ENCODE peak calls at places on chromosomes 5 and 9, in six cellular contexts. H, G, D, N, K and E are unnamed samples.

GRCh38 chr5:175859916-175860315 is 11.5 kb upstream of the CPLX2 start:
- DNase-seq in G (no peak), K (no peak), H (no peak), N (no peak), D (no peak), E (no peak)

GRCh38 chr9:101562966-101563365 is 29.3 kb downstream of the RNF20 start:
- DNase-seq in G (no peak), N (no peak), D (no peak), K (no peak), H (no peak), E (no peak)

GRCh38 chr5:175246242-175246891 is 197.6 kb downstream of the DRD1 start:
- DNase-seq in G (peak), D (no peak), N (no peak), K (peak), H (peak), E (no peak)

GRCh38 chr9:124339603-124340146 is 75.6 kb downstream of the PSMB7 start:
- DNase-seq in G (no peak), D (no peak), H (no peak), K (no peak), N (peak), E (no peak)

GRCh38 chr9:90841213-90841612 is 39.6 kb downstream of the SYK start:
- DNase-seq in N (no peak), H (no peak), D (no peak), K (no peak), G (no peak), E (no peak)

GRCh38 chr5:128537999-128538248 is at the start of gene FBN2:
- DNase-seq in N (no peak), K (no peak), G (no peak), D (no peak), H (no peak), E (no peak)

GRCh38 chr9:83062653-83063527 is at the start of gene RASEF:
- DNase-seq in N (no peak), G (peak), K (peak), H (peak), D (peak), E (no peak)

GRCh38 chr5:176592573-176592972 is 17.4 kb downstream of the GPRIN1 start:
- DNase-seq in D (no peak), N (no peak), K (no peak), H (no peak), G (no peak), E (no peak)

GRCh38 chr9:4774209-4774608 is 18.5 kb upstream of the RCL1 start:
- DNase-seq in K (no peak), D (no peak), G (peak), H (peak), N (no peak), E (no peak)

GRCh38 chr5:140181002-140181483 is 6.1 kb downstream of the CYSTM1 start:
- DNase-seq in G (no peak), N (no peak), H (no peak), D (no peak), K (no peak), E (no peak)

GRCh38 chr5:107215581-107215980 is 455.2 kb downstream of the EFNA5 start:
- DNase-seq in H (no peak), G (no peak), N (no peak), D (no peak), K (no peak), E (no peak)

GRCh38 chr5:129001831-129002626 is 36.7 kb downstream of the SLC27A6 start:
- DNase-seq in G (no peak), N (no peak), K (no peak), H (no peak), D (no peak), E (no peak)

GRCh38 chr9:100408541-100409175 is 18.3 kb upstream of the MSANTD3 start:
- DNase-seq in K (no peak), H (no peak), D (no peak), N (no peak), G (no peak), E (no peak)

GRCh38 chr9:14321517-14322125 is 7.7 kb upstream of the NFIB start:
- DNase-seq in G (no peak), H (no peak), K (no peak), D (no peak), N (no peak), E (no peak)

GRCh38 chr9:96719538-96720315 is 58.2 kb downstream of the ZNF510 start:
- DNase-seq in D (no peak), K (no peak), G (no peak), H (peak), N (no peak), E (no peak)

GRCh38 chr9:1869843-1870242 is 145.3 kb upstream of the SMARCA2 start:
- DNase-seq in H (peak), K (peak), G (no peak), N (no peak), D (no peak), E (no peak)

GRCh38 chr9:75488082-75488713 is 399.9 kb downstream of the OSTF1 start:
- DNase-seq in N (no peak), D (no peak), G (no peak), K (no peak), H (no peak), E (no peak)

GRCh38 chr9:112819635-112820496 is 69.3 kb downstream of the SNX30 start:
- DNase-seq in D (peak), G (peak), K (peak), H (peak), N (no peak), E (no peak)

GRCh38 chr5:132219289-132219970 is 8.2 kb downstream of the P4HA2 start:
- DNase-seq in G (no peak), H (no peak), D (no peak), K (no peak), N (no peak), E (no peak)

GRCh38 chr5:175684931-175685330 is 27.1 kb downstream of the HRH2 start:
- DNase-seq in G (no peak), N (no peak), D (no peak), H (no peak), K (no peak), E (no peak)

GRCh38 chr5:178785999-178786398 is 55.5 kb upstream of the ZNF354A start:
- DNase-seq in D (no peak), N (no peak), K (peak), G (no peak), H (peak), E (no peak)

GRCh38 chr9:124208571-124208970 is 49.2 kb upstream of the NEK6 start:
- DNase-seq in N (no peak), K (no peak), D (no peak), H (no peak), G (no peak), E (no peak)

GRCh38 chr5:59361454-59361853 is 532.1 kb downstream of the PDE4D start:
- DNase-seq in N (no peak), K (no peak), H (no peak), G (no peak), D (no peak), E (no peak)

GRCh38 chr5:65811004-65811403 is 89.0 kb downstream of the NLN start:
- DNase-seq in K (no peak), N (no peak), H (no peak), D (no peak), G (peak), E (no peak)

GRCh38 chr5:109996246-109996645 is 306.5 kb downstream of the MAN2A1 start:
- DNase-seq in D (no peak), N (no peak), K (no peak), H (no peak), G (peak), E (no peak)

GRCh38 chr9:77751341-77752091 is 103.4 kb upstream of the GNA14 start:
- DNase-seq in N (no peak), D (no peak), K (peak), H (peak), G (peak), E (no peak)

GRCh38 chr5:107878676-107879075 is 207.9 kb upstream of the EFNA5 start:
- DNase-seq in H (no peak), G (no peak), N (no peak), D (no peak), K (no peak), E (no peak)

GRCh38 chr5:78648359-78649219 is at the start of gene LHFPL2:
- DNase-seq in G (peak), D (peak), N (no peak), K (peak), H (peak), E (no peak)

GRCh38 chr5:33441241-33441844 is 578 bp downstream of the TARS1 start:
- DNase-seq in N (no peak), D (no peak), K (peak), H (peak), G (peak), E (no peak)
- H3K27ac ChIP-seq in N (peak), D (peak), K (peak), H (peak), G (peak), E (peak)

GRCh38 chr5:119340597-119341218 is 15.1 kb upstream of the TNFAIP8 start:
- DNase-seq in H (no peak), D (no peak), K (no peak), N (peak), G (no peak), E (no peak)
- H3K27ac ChIP-seq in H (no peak), D (no peak), K (no peak), N (peak), G (no peak), E (peak)

GRCh38 chr9:72509635-72510034 is 11.8 kb upstream of the TMC1 start:
- DNase-seq in G (no peak), N (no peak), K (no peak), D (no peak), H (no peak), E (no peak)
- H3K27ac ChIP-seq in G (no peak), N (no peak), K (peak), D (no peak), H (peak), E (no peak)

GRCh38 chr9:130237763-130238524 is 27.6 kb upstream of the HMCN2 start:
- DNase-seq in G (no peak), H (no peak), K (no peak), D (no peak), N (no peak), E (no peak)
- H3K27ac ChIP-seq in G (no peak), H (no peak), K (no peak), D (no peak), N (no peak), E (no peak)

DNA sequence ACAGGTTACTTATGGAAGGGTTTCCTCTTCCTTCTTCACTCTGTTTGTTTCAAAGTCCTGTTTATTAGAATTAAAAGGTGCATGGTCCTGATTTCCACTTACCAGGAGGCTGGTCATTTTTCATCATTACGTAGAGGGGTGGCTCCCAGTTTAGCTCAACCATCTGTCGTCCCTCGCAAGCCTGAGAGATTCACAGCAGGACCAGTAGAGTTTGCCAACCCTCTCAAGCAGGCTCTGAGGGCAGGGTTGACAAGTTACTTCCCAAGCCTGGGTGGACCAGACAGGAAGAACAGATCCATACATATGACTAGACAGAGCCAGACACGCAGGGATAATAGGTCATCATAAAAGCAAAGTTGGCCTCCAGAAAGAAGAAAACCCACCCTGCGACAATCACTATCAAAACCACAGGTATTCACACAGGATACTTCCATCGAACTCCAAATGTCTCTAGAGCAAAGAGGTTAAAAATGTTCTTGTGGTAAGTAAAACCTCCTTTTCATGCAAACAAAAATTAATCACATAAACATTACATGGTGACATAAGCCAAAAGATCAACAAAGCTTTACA is 151.9 kb downstream of the ELAVL2 start:
- DNase-seq in N (no peak), K (no peak), D (no peak), H (no peak), G (no peak), E (no peak)
- H3K27ac ChIP-seq in N (no peak), K (no peak), D (no peak), H (no peak), G (no peak), E (no peak)

GRCh38 chr5:1108865-1109174 is 3.0 kb downstream of the SLC12A7 start:
- DNase-seq in G (no peak), H (peak), D (no peak), K (no peak), N (no peak), E (no peak)
- H3K27ac ChIP-seq in G (no peak), H (peak), D (no peak), K (no peak), N (no peak), E (no peak)